ENCODE peak calls at places on chromosomes 5 and 9, in ten cellular contexts. One of them, this sample, is unnamed.

GRCh38 chr5:141155540-141156374 is 5.9 kb downstream of the PCDHB6 start:
- DNase-seq in small intestine: no peak
- DNase-seq in CD8-positive, alpha-beta memory T cell: no peak
- DNase-seq in C1 segment of cervical spinal cord: no peak
- DNase-seq in WERI-Rb-1: no peak
- DNase-seq in NCI-H2029: no peak
- DNase-seq in HuH-7.5: no peak
- DNase-seq in ureter: no peak
- DNase-seq in NB4: peak; percentile 23
- DNase-seq in NCI-H1105: no peak
- DNase-seq in this sample: no peak

GRCh38 chr9:121529237-121529987 is 29.8 kb upstream of the GGTA1 start:
- DNase-seq in small intestine: no peak
- DNase-seq in CD8-positive, alpha-beta memory T cell: no peak
- DNase-seq in C1 segment of cervical spinal cord: no peak
- DNase-seq in WERI-Rb-1: no peak
- DNase-seq in NCI-H2029: peak; percentile 91
- DNase-seq in HuH-7.5: no peak
- DNase-seq in ureter: peak; percentile 85
- DNase-seq in NB4: no peak
- DNase-seq in NCI-H1105: peak; percentile 4
- DNase-seq in this sample: no peak

GRCh38 chr9:133301253-133302230 is 26.5 kb upstream of the ABO start:
- DNase-seq in small intestine: no peak
- DNase-seq in CD8-positive, alpha-beta memory T cell: no peak
- DNase-seq in C1 segment of cervical spinal cord: no peak
- DNase-seq in WERI-Rb-1: no peak
- DNase-seq in NCI-H2029: no peak
- DNase-seq in HuH-7.5: no peak
- DNase-seq in ureter: peak; percentile 17
- DNase-seq in NB4: no peak
- DNase-seq in NCI-H1105: no peak
- DNase-seq in this sample: peak; percentile 1

GRCh38 chr5:91384671-91385430 is 1.7 kb upstream of the ARRDC3 start:
- DNase-seq in small intestine: peak; percentile 94
- DNase-seq in CD8-positive, alpha-beta memory T cell: peak; percentile 79
- DNase-seq in C1 segment of cervical spinal cord: no peak
- DNase-seq in WERI-Rb-1: peak; percentile 61
- DNase-seq in NCI-H2029: peak; percentile 95
- DNase-seq in HuH-7.5: peak; percentile 76
- DNase-seq in ureter: peak; percentile 55
- DNase-seq in NB4: peak; percentile 90
- DNase-seq in NCI-H1105: peak; percentile 60
- DNase-seq in this sample: no peak

GRCh38 chr9:78491402-78491801 is 194.5 kb downstream of the PSAT1 start:
- DNase-seq in small intestine: no peak
- DNase-seq in CD8-positive, alpha-beta memory T cell: no peak
- DNase-seq in C1 segment of cervical spinal cord: no peak
- DNase-seq in WERI-Rb-1: no peak
- DNase-seq in NCI-H2029: no peak
- DNase-seq in HuH-7.5: no peak
- DNase-seq in ureter: no peak
- DNase-seq in NB4: no peak
- DNase-seq in NCI-H1105: no peak
- DNase-seq in this sample: no peak

GRCh38 chr5:36944607-36945225 is 68.1 kb downstream of the NIPBL start:
- DNase-seq in small intestine: peak; percentile 45
- DNase-seq in CD8-positive, alpha-beta memory T cell: peak; percentile 39
- DNase-seq in C1 segment of cervical spinal cord: no peak
- DNase-seq in WERI-Rb-1: no peak
- DNase-seq in NCI-H2029: peak; percentile 5
- DNase-seq in HuH-7.5: no peak
- DNase-seq in ureter: no peak
- DNase-seq in NB4: peak; percentile 78
- DNase-seq in NCI-H1105: peak; percentile 36
- DNase-seq in this sample: no peak

GRCh38 chr5:94614156-94614805 is 4.1 kb downstream of the KIAA0825 start:
- DNase-seq in small intestine: no peak
- DNase-seq in CD8-positive, alpha-beta memory T cell: no peak
- DNase-seq in C1 segment of cervical spinal cord: no peak
- DNase-seq in WERI-Rb-1: no peak
- DNase-seq in NCI-H2029: no peak
- DNase-seq in HuH-7.5: no peak
- DNase-seq in ureter: no peak
- DNase-seq in NB4: no peak
- DNase-seq in NCI-H1105: no peak
- DNase-seq in this sample: no peak

GRCh38 chr5:167639213-167639612 is 652.2 kb upstream of the WWC1 start:
- DNase-seq in small intestine: no peak
- DNase-seq in CD8-positive, alpha-beta memory T cell: no peak
- DNase-seq in C1 segment of cervical spinal cord: no peak
- DNase-seq in WERI-Rb-1: no peak
- DNase-seq in NCI-H2029: no peak
- DNase-seq in HuH-7.5: no peak
- DNase-seq in ureter: no peak
- DNase-seq in NB4: no peak
- DNase-seq in NCI-H1105: no peak
- DNase-seq in this sample: no peak